ENCODE peak calls at places on chromosomes 2 and 18, in six cellular contexts. O, A, K, Q, W and X are unnamed samples.

GRCh38 chr2:232483296-232483922 is 4.2 kb downstream of the ECEL1 start:
- DNase-seq in Q (no peak), K (no peak), A (no peak), O (peak), W (no peak), X (no peak)

GRCh38 chr2:143529118-143529720 is 400.0 kb downstream of the ARHGAP15 start:
- DNase-seq in K (no peak), A (no peak), Q (no peak), O (no peak), W (no peak), X (no peak)

GRCh38 chr2:236935656-236936445 is 149.8 kb upstream of the COPS8 start:
- DNase-seq in O (no peak), K (no peak), A (no peak), W (no peak), Q (no peak), X (no peak)

GRCh38 chr2:241130316-241130715 is 19.0 kb downstream of the PASK start:
- DNase-seq in K (no peak), W (no peak), A (no peak), Q (no peak), O (no peak), X (no peak)

GRCh38 chr2:96150791-96151594 is 5.8 kb upstream of the DUSP2 start:
- DNase-seq in Q (no peak), O (no peak), A (no peak), W (no peak), K (no peak), X (no peak)

GRCh38 chr2:23843051-23843976 is 83.6 kb downstream of the ATAD2B start:
- DNase-seq in W (peak), K (no peak), O (no peak), Q (no peak), A (no peak), X (no peak)

GRCh38 chr18:42192251-42193248 is 237.5 kb downstream of the PIK3C3 start:
- DNase-seq in K (no peak), W (peak), O (no peak), Q (no peak), A (peak), X (no peak)

GRCh38 chr2:10260130-10260529 is 42.6 kb upstream of the HPCAL1 start:
- DNase-seq in O (peak), W (no peak), Q (no peak), K (no peak), A (no peak), X (no peak)

GRCh38 chr2:127575941-127576432 is 40.5 kb downstream of the MYO7B start:
- DNase-seq in Q (no peak), A (no peak), K (no peak), W (peak), O (no peak), X (no peak)

GRCh38 chr2:236786786-236787185 is 217.2 kb downstream of the ACKR3 start:
- DNase-seq in Q (no peak), K (no peak), A (no peak), O (no peak), W (no peak), X (no peak)

GRCh38 chr2:60602828-60603532 is 49.5 kb upstream of the BCL11A start:
- DNase-seq in W (no peak), A (no peak), Q (no peak), O (no peak), K (no peak), X (no peak)

GRCh38 chr2:150876201-150877085 is 385.2 kb downstream of the RBM43 start:
- DNase-seq in O (no peak), A (peak), W (peak), Q (no peak), K (no peak), X (no peak)

GRCh38 chr2:27378096-27378808 is 2.3 kb downstream of the ZNF513 start:
- DNase-seq in W (no peak), Q (no peak), K (peak), A (no peak), O (no peak), X (no peak)

GRCh38 chr2:120383191-120383590 is 37.3 kb downstream of the INHBB start:
- DNase-seq in A (no peak), Q (no peak), K (no peak), O (no peak), W (no peak), X (no peak)

GRCh38 chr2:14016289-14016955 is 616.1 kb upstream of the LRATD1 start:
- DNase-seq in A (peak), W (peak), O (no peak), Q (no peak), K (no peak), X (no peak)

GRCh38 chr18:51149605-51150429 is 47.7 kb downstream of the MEX3C start:
- DNase-seq in A (peak), Q (no peak), O (no peak), K (no peak), W (peak), X (no peak)

GRCh38 chr2:143355814-143356213 is 226.6 kb downstream of the ARHGAP15 start:
- DNase-seq in Q (no peak), K (no peak), W (no peak), O (no peak), A (no peak), X (no peak)

GRCh38 chr2:191245869-191246531 is 796 bp downstream of the MYO1B start:
- DNase-seq in Q (no peak), W (peak), O (peak), K (peak), A (no peak), X (peak)

GRCh38 chr2:191249131-191249813 is 4.1 kb downstream of the MYO1B start:
- DNase-seq in O (no peak), Q (no peak), A (no peak), K (no peak), W (peak), X (no peak)

GRCh38 chr2:191245046-191245868 is at the start of gene MYO1B:
- DNase-seq in K (peak), A (no peak), W (peak), Q (peak), O (peak), X (peak)

GRCh38 chr2:191246820-191247380 is 1.7 kb downstream of the MYO1B start:
- DNase-seq in W (peak), A (no peak), O (no peak), Q (no peak), K (no peak), X (peak)

DNA sequence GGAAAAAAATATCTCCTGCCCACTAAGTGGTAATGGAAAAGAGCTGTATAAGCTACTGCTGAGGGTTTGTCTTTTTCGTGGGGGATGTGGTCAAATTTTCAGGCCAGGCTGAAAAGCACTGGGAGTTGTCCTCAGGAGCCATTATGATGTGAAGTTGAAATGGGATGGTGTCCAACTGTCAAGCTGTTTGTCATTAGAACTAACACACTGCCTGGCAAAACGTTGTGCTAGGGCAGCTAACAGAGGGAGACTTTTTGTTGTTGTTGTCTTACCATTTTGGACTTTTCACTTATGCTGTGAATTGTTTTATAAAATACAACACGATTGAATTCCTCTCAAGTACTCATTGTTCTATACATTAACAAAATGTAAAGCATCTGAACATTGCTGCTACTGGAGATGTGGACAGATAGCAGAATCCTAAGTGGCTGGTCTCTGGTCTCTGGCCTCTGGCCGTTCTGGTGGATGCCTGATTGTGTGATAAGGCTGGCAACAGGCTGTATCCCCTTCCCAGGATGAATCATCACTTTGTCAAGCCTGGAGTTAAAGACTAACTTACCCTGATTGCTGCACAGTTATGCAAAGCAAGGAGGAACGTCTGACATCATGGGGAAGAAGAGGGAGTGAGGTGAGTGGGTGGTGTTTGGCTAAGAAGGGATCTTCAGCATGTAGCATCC is 2.3 kb downstream of the MYO1B start:
- DNase-seq in W (peak), A (peak), Q (no peak), K (no peak), O (no peak), X (no peak)
- H3K4me3 ChIP-seq in W (peak), A (peak), Q (no peak), K (peak), O (peak), X (no peak)

GRCh38 chr18:35306588-35307250 is 16.7 kb upstream of the ZSCAN30 start:
- DNase-seq in O (no peak), K (no peak), A (no peak), W (no peak), Q (no peak), X (no peak)
- H3K4me3 ChIP-seq in O (no peak), K (no peak), A (no peak), W (no peak), Q (no peak), X (no peak)

GRCh38 chr18:54261894-54262293 is 7.4 kb upstream of the POLI start:
- DNase-seq in O (no peak), W (no peak), K (no peak), Q (no peak), A (no peak), X (no peak)
- H3K4me3 ChIP-seq in O (no peak), W (no peak), K (no peak), Q (no peak), A (no peak), X (no peak)

DNA sequence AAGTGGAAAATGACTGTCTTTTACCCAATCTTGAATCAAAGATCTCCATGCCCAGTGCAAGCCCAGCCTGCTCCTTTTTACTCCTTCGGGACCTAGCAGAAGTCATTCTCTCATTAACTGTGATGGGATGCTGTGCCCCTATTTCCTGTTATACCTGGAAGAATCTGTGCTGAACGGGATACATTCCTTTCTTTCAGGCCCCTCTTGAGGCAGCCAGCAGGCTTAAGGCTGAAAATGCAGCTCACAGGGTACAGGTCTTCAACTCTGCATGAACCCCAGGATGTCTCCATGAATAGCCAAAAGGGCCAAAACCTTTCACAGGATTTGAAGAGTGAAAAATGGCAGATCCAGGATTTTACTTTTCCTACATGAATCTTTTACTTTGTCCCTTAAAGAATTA is 784.8 kb upstream of the KLHL29 start:
- DNase-seq in Q (no peak), O (no peak), K (no peak), W (no peak), A (no peak), X (no peak)
- H3K4me3 ChIP-seq in Q (no peak), O (no peak), K (no peak), W (no peak), A (no peak), X (no peak)

DNA sequence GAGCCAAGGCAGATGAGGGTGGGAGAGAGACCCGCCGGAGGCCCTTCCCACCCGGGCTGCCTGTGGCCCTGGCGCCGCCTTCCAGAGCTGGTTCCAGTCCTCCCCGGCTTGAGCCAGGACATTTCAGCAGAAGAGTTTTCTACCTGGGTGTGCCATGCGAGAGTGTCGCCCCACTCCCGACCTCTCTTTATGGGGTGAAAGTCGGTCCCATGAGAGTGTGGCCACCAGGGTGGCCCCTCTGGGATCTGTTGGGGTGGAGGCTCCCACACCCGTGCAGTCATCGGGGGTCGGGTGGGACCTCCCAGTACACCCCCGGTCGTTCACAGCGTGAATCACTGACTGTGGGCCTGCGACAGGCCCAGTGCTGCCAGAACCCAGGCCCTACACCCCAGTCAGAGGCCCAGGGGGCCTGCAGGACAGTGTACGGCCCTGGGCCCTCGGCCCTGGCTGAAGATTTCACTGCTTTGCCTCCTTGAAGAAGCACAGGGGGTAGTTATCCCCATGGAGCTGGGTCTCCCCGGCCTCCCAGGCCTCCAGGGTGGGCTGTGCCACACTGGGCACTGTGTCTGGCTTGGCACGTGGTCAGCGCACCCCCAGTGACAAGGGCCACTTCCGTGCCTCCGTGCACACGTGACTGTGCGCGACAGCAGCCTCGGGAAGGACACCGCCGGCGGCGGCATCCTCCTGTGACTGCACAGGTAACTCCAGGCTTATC is 5.9 kb downstream of the NFATC1 start:
- DNase-seq in K (peak), O (peak), A (no peak), W (no peak), Q (no peak), X (no peak)
- H3K4me3 ChIP-seq in K (peak), O (no peak), A (no peak), W (no peak), Q (no peak), X (no peak)

GRCh38 chr2:207937818-207938217 is 87.5 kb downstream of the PLEKHM3 start:
- DNase-seq in W (peak), O (no peak), K (no peak), Q (no peak), A (no peak), X (no peak)

GRCh38 chr2:207937253-207937652 is 88.1 kb downstream of the PLEKHM3 start:
- DNase-seq in K (no peak), Q (no peak), A (no peak), O (no peak), W (no peak), X (no peak)

GRCh38 chr2:207935991-207936370 is 89.3 kb downstream of the PLEKHM3 start:
- DNase-seq in W (no peak), A (no peak), O (no peak), Q (no peak), K (no peak), X (no peak)

GRCh38 chr2:207935121-207935990 is 90.0 kb downstream of the PLEKHM3 start:
- DNase-seq in O (no peak), A (no peak), W (no peak), K (no peak), Q (no peak), X (no peak)

DNA sequence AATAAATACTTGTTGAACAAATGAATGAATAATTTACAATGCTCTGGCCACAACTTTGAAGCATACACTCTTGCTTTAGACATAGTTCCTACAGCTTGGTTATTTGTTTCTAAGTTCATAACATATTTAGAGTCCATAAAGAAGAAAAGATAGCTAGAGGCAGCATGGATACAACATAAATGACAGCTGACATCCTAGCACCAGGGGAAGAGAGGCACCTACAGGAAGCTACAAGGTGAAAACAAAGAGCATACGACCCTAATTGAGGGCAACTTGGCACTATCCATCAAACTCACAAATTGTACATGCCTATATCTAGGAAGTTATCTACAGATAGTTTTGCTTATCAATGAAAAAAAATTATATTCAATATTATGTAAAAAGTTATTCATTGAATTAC is 88.9 kb downstream of the PLEKHM3 start:
- DNase-seq in K (no peak), Q (no peak), W (no peak), A (no peak), O (no peak), X (no peak)
- H3K4me3 ChIP-seq in K (no peak), Q (no peak), W (no peak), A (no peak), O (no peak), X (no peak)

GRCh38 chr2:44940053-44940494 is 1.4 kb upstream of the SIX3 start:
- DNase-seq in K (no peak), A (no peak), W (no peak), O (no peak), Q (no peak), X (no peak)

GRCh38 chr2:44938287-44939073 is 3.0 kb upstream of the SIX3 start:
- DNase-seq in Q (no peak), O (no peak), K (no peak), W (no peak), A (no peak), X (no peak)

GRCh38 chr2:44940612-44941464 is 664 bp upstream of the SIX3 start:
- DNase-seq in Q (no peak), A (no peak), K (no peak), O (no peak), W (no peak), X (no peak)

GRCh38 chr2:44937688-44938240 is 3.7 kb upstream of the SIX3 start:
- DNase-seq in O (no peak), K (no peak), A (no peak), W (no peak), Q (no peak), X (no peak)

GRCh38 chr2:44939074-44940052 is 2.1 kb upstream of the SIX3 start:
- DNase-seq in Q (no peak), A (no peak), O (no peak), W (no peak), K (no peak), X (no peak)
- H3K4me3 ChIP-seq in Q (no peak), A (peak), O (peak), W (no peak), K (peak), X (no peak)

GRCh38 chr2:11467126-11467649 is 1.2 kb upstream of the E2F6 start:
- DNase-seq in W (no peak), Q (no peak), A (no peak), K (no peak), O (no peak), X (no peak)
- H3K4me3 ChIP-seq in W (no peak), Q (no peak), A (no peak), K (peak), O (peak), X (no peak)

GRCh38 chr2:54570321-54570881 is 114.3 kb downstream of the SPTBN1 start:
- DNase-seq in K (no peak), A (no peak), Q (no peak), O (no peak), W (no peak), X (no peak)
- H3K4me3 ChIP-seq in K (no peak), A (no peak), Q (no peak), O (no peak), W (no peak), X (peak)

GRCh38 chr2:2127474-2127873 is 203.6 kb downstream of the MYT1L start:
- DNase-seq in A (no peak), Q (no peak), W (no peak), O (no peak), K (no peak), X (no peak)
- H3K4me3 ChIP-seq in A (no peak), Q (no peak), W (no peak), O (no peak), K (no peak), X (no peak)